ENCODE peak calls at places on chromosome 7, in four cellular contexts. E is activated CD4-positive, CD25-positive, alpha-beta regulatory T cell; L is body of pancreas; Y is NCI-H510A. C is an unnamed sample.

GRCh38 chr7:28623863-28624262 is 211.5 kb downstream of the CREB5 start:
- DNase-seq in E (no peak), L (no peak), Y (no peak), C (no peak)

GRCh38 chr7:35003679-35004278 is 33.5 kb downstream of the DPY19L1 start:
- DNase-seq in E (no peak), L (peak), Y (peak), C (peak)

GRCh38 chr7:47937065-47937687 is 11.1 kb downstream of the PKD1L1 start:
- DNase-seq in E (no peak), L (no peak), Y (no peak), C (no peak)

GRCh38 chr7:460374-461117 is 59.1 kb downstream of the PDGFA start:
- DNase-seq in E (no peak), L (peak), Y (no peak), C (no peak)

GRCh38 chr7:57685418-57685817 is 235.4 kb downstream of the ZNF716 start:
- DNase-seq in E (no peak), L (no peak), Y (no peak), C (no peak)

GRCh38 chr7:36281945-36282727 is 107.5 kb upstream of the ANLN start:
- DNase-seq in E (no peak), L (no peak), Y (no peak), C (no peak)

GRCh38 chr7:127953966-127954365 is 77.3 kb downstream of the LRRC4 start:
- DNase-seq in E (no peak), L (no peak), Y (no peak), C (no peak)

GRCh38 chr7:36205844-36206243 is 52.8 kb downstream of the EEPD1 start:
- DNase-seq in E (no peak), L (no peak), Y (no peak), C (no peak)

GRCh38 chr7:84368122-84368521 is 173.5 kb upstream of the SEMA3A start:
- DNase-seq in E (no peak), L (no peak), Y (no peak), C (no peak)

GRCh38 chr7:136086712-136087111 is 109.6 kb upstream of the MTPN start:
- DNase-seq in E (no peak), L (peak), Y (no peak), C (peak)

GRCh38 chr7:23598321-23598720 is 1.1 kb downstream of the CCDC126 start:
- DNase-seq in E (no peak), L (no peak), Y (peak), C (no peak)

GRCh38 chr7:46776790-46777189 is 805.1 kb downstream of the TNS3 start:
- DNase-seq in E (no peak), L (no peak), Y (no peak), C (no peak)

GRCh38 chr7:50828801-50829200 is 46.1 kb upstream of the GRB10 start:
- DNase-seq in E (no peak), L (no peak), Y (no peak), C (no peak)

GRCh38 chr7:105673367-105674188 is 92.3 kb upstream of the EFCAB10 start:
- DNase-seq in E (no peak), L (peak), Y (peak), C (peak)

C was measured in prostate gland.